ENCODE peak calls at places on chromosomes 12 and 14, in six cellular contexts. E is H1, W is K562, D is WTC11, N is HepG2, A is GM12878. J is an unnamed sample.

GRCh38 chr14:33363687-33364086 is 425.0 kb downstream of the NPAS3 start:
- DNase-seq in A (no peak), D (no peak), E (no peak), N (no peak), W (no peak), J (no peak)

GRCh38 chr12:26319511-26319910 is 124.1 kb downstream of the SSPN start:
- DNase-seq in D (no peak), A (no peak), E (no peak), W (no peak), N (peak), J (no peak)

GRCh38 chr14:54047645-54048308 is 91.2 kb upstream of the BMP4 start:
- DNase-seq in A (no peak), N (peak), W (no peak), E (no peak), D (no peak), J (no peak)

GRCh38 chr14:71730471-71730870 is 201.8 kb upstream of the RGS6 start:
- DNase-seq in W (no peak), N (no peak), A (no peak), E (no peak), D (no peak), J (no peak)

GRCh38 chr12:129615001-129615400 is 288.8 kb downstream of the TMEM132D start:
- DNase-seq in A (no peak), W (no peak), E (no peak), N (no peak), D (no peak), J (no peak)

GRCh38 chr14:20610002-20610765 is 19.0 kb upstream of the RNASE12 start:
- DNase-seq in D (peak), E (peak), N (peak), W (peak), A (no peak), J (no peak)

GRCh38 chr12:47964102-47964723 is 817 bp downstream of the TMEM106C start:
- DNase-seq in N (no peak), E (no peak), W (peak), D (no peak), A (no peak), J (no peak)

GRCh38 chr14:104647467-104648063 is 41.9 kb upstream of the INF2 start:
- DNase-seq in N (no peak), W (no peak), D (no peak), E (no peak), A (no peak), J (no peak)

GRCh38 chr12:57128519-57129247 is 400 bp downstream of the LRP1 start:
- DNase-seq in D (peak), W (no peak), A (no peak), N (no peak), E (peak), J (no peak)

GRCh38 chr12:4434721-4435425 is 10.7 kb downstream of the FGF6 start:
- DNase-seq in E (peak), N (no peak), D (no peak), W (no peak), A (no peak), J (no peak)

GRCh38 chr14:83529531-83529930 is 1995.9 kb upstream of the SEL1L start:
- DNase-seq in A (no peak), D (no peak), E (no peak), W (no peak), N (no peak), J (no peak)

GRCh38 chr12:12488296-12488695 is 74.4 kb downstream of the DUSP16 start:
- DNase-seq in E (no peak), A (no peak), W (no peak), N (no peak), D (no peak), J (no peak)

GRCh38 chr12:79691299-79692248 is 810 bp upstream of the PAWR start:
- DNase-seq in W (no peak), A (no peak), N (peak), D (no peak), E (no peak), J (no peak)

GRCh38 chr12:106358410-106359241 is 1.1 kb downstream of the POLR3B start:
- DNase-seq in E (no peak), A (no peak), W (peak), D (no peak), N (peak), J (no peak)

GRCh38 chr12:12336049-12336411 is 14.0 kb downstream of the MANSC1 start:
- DNase-seq in D (no peak), N (peak), E (no peak), A (peak), W (no peak), J (no peak)

GRCh38 chr12:68326720-68327119 is 5.4 kb downstream of the MDM1 start:
- DNase-seq in D (no peak), E (no peak), N (no peak), A (no peak), W (no peak), J (no peak)

GRCh38 chr14:23626946-23627345 is 9.2 kb upstream of the DHRS2 start:
- DNase-seq in W (no peak), N (no peak), D (no peak), A (no peak), E (no peak), J (no peak)

GRCh38 chr12:124768462-124769165 is 95.0 kb downstream of the SCARB1 start:
- DNase-seq in E (no peak), N (no peak), W (no peak), A (no peak), D (no peak), J (no peak)

GRCh38 chr12:67721216-67721615 is 72.7 kb downstream of the DYRK2 start:
- DNase-seq in A (no peak), W (no peak), D (no peak), N (no peak), E (no peak), J (no peak)

GRCh38 chr12:39173689-39174088 is 268.3 kb upstream of the CPNE8 start:
- DNase-seq in E (no peak), N (no peak), D (no peak), W (no peak), A (no peak), J (no peak)

GRCh38 chr12:15423629-15424028 is 101.3 kb downstream of the PTPRO start:
- DNase-seq in D (no peak), N (no peak), E (no peak), W (no peak), A (no peak), J (no peak)

GRCh38 chr12:42130670-42131402 is 13.8 kb downstream of the GXYLT1 start:
- DNase-seq in N (no peak), W (no peak), D (no peak), A (no peak), E (no peak), J (no peak)

GRCh38 chr12:74794522-74794921 is 256.9 kb downstream of the ATXN7L3B start:
- DNase-seq in D (no peak), W (no peak), A (no peak), E (no peak), N (no peak), J (no peak)

GRCh38 chr12:82953397-82953796 is 266.7 kb downstream of the TMTC2 start:
- DNase-seq in E (no peak), D (no peak), W (no peak), N (no peak), A (no peak), J (no peak)

GRCh38 chr12:107929436-107929835 is 154.9 kb downstream of the ASCL4 start:
- DNase-seq in E (no peak), N (peak), D (no peak), A (no peak), W (peak), J (peak)

GRCh38 chr14:91611528-91611927 is 101.4 kb upstream of the PPP4R3A start:
- DNase-seq in A (no peak), N (no peak), E (no peak), W (no peak), D (no peak), J (no peak)

GRCh38 chr12:5262885-5263284 is 169.0 kb upstream of the NTF3 start:
- DNase-seq in N (no peak), E (no peak), D (no peak), W (no peak), A (no peak), J (no peak)

GRCh38 chr14:60722836-60723217 is 1.3 kb downstream of the SIX4 start:
- DNase-seq in N (no peak), E (no peak), W (peak), D (peak), A (no peak), J (no peak)

GRCh38 chr14:80278293-80279037 is 67.2 kb upstream of the DIO2 start:
- DNase-seq in W (no peak), E (no peak), D (no peak), N (no peak), A (no peak), J (no peak)

GRCh38 chr14:22456421-22456820 is 132.6 kb downstream of the DAD1 start:
- DNase-seq in E (no peak), N (no peak), W (no peak), A (no peak), D (no peak), J (no peak)

DNA sequence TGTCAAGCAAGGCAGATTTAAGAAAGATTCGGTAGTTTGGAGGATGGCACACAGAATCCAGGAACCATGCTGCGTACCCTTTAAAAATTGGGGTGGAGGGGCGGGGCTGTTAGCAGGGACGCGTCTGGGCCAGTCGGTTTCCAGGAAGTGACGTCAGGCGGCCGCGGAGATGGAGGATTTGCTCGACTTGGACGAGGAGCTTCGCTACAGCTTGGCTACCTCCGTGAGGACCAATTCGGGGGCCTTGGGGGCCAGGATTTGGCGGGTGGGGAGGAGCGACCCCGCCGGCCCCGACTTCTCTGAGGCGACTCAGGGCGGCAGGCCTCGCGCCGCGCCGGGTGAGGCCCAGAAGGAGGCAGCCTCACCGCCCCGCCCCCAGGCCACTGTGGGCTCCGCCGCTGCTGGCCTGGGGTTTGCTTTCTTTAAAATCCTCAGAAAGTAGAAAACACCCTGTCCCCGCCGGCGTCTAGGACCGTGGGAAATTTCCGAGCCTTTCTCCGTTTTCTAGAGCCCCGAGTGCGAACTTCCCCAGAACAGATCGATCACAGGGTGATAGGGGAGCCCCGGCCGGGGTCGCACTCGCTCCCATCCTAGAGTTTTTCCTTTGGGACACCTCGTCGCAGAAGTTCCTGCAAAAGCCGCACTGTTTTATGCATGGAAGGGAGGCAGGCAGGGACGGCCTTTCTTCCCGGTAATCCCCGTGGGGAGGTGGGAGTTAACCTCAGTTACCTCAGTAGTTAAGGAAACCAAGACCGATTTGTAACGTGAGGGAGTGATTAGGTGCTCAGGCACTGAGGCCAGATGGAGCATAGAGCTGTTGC is at the start of gene IFT43:
- DNase-seq in A (no peak), E (peak), N (no peak), W (peak), D (peak), J (peak)
- TF ChIP-seq ATF3 in A (no peak), E (no peak), N (no peak), W (peak), D (no peak), J (no peak)

GRCh38 chr12:96218989-96219678 is 25.0 kb downstream of the ELK3 start:
- DNase-seq in A (no peak), W (no peak), N (peak), D (no peak), E (no peak), J (no peak)

GRCh38 chr12:96221391-96221790 is 27.2 kb downstream of the ELK3 start:
- DNase-seq in A (no peak), W (no peak), D (no peak), N (no peak), E (no peak), J (no peak)

GRCh38 chr12:96220902-96221301 is 26.7 kb downstream of the ELK3 start:
- DNase-seq in D (no peak), N (no peak), A (no peak), W (no peak), E (no peak), J (no peak)

GRCh38 chr12:96215933-96216273 is 21.7 kb downstream of the ELK3 start:
- DNase-seq in N (no peak), W (no peak), D (no peak), A (no peak), E (no peak), J (no peak)

DNA sequence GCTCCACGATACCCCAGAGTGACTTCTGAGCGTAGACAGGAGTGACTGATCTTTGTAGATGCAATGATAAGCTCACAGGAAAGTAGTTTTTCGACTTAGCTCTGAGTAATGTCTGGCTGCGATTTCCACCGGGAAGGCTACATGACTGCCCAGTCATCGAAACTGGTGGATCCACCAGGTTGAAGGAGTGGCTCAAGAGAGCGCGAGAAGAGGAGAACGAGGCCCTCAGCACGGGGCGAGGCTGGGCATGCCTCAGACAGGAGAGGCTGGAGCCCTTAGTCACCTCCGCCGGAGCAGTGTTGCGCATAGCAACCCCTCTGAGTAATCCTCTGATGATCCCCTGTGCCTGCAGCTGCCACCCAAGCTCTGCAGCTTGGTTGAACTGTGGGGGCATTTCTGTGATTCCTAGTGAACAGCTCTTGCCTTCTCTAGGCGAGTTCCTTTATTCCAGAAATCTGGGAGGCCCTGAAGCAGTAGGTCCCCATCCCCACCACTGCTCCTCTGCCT is 25.6 kb downstream of the ELK3 start:
- DNase-seq in E (no peak), A (no peak), D (no peak), N (peak), W (no peak), J (peak)
- TF ChIP-seq ATF3 in E (no peak), A (no peak), D (no peak), N (no peak), W (no peak), J (no peak)

GRCh38 chr12:54167500-54167896 is 21.3 kb downstream of the SMUG1 start:
- DNase-seq in A (no peak), N (no peak), D (no peak), W (no peak), E (no peak), J (no peak)

GRCh38 chr12:54163147-54163546 is 25.6 kb downstream of the SMUG1 start:
- DNase-seq in D (no peak), N (no peak), W (no peak), A (no peak), E (no peak), J (no peak)

GRCh38 chr12:54164402-54165145 is 24.2 kb downstream of the SMUG1 start:
- DNase-seq in W (no peak), E (peak), D (peak), A (no peak), N (no peak), J (no peak)

GRCh38 chr12:54169036-54169435 is 19.7 kb downstream of the SMUG1 start:
- DNase-seq in D (no peak), E (no peak), A (no peak), W (no peak), N (no peak), J (no peak)

DNA sequence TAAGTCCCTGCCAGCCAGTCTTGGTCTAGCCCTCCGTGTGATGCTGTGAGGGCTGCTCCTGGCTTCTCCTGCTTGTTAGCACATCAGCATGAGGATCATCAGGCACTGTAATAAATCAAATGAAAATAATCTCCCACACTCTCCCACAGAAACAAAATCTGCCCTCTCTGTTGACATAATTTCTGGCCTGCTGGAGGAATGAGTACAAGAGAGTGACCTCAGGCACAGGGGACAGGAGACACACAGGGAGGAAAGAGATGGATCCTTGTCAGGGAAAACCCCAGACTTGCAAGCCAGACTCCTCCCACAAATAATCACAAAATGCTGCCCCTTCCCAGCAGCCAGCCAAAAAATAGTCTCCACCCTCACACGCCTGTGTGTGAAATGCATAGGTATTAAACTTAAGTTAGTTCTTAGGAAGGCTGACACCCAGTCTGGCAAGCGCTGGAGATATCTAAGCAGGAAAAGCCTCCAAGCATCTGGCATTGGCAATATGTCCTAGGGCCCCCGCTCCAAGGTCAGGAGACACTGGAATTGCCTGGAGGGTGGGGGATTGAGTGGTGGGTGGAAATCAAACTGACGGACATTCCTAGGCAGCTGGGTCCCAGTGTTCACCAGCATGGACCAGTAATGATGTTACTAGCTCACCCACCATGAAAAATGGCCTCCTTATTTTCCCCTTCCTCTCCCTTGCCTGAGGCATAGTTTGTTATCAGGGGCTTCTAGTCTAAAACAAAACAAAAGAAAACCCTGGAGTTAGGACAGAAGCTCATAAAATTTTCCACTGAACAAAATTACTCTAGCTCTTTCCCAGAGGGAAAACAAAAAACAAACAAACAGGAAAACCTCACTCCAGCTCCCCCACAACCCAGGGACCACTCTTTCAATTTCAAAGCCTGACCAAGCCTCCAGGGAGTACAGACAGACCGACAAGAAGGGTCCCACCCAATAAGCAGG is 22.0 kb downstream of the SMUG1 start:
- DNase-seq in A (no peak), W (no peak), E (no peak), N (no peak), D (no peak), J (no peak)
- TF ChIP-seq ATF3 in A (no peak), W (no peak), E (no peak), N (no peak), D (no peak), J (no peak)

GRCh38 chr12:104376650-104377506 is 73.3 kb downstream of the EID3 start:
- DNase-seq in E (no peak), N (no peak), D (no peak), A (no peak), W (no peak), J (no peak)
- TF ChIP-seq ATF3 in E (no peak), N (no peak), D (no peak), A (no peak), W (no peak), J (no peak)

GRCh38 chr14:68893566-68893965 is 85.5 kb downstream of the ACTN1 start:
- DNase-seq in D (no peak), A (no peak), W (no peak), N (no peak), E (no peak), J (no peak)
- TF ChIP-seq ATF3 in D (no peak), A (no peak), W (no peak), N (no peak), E (no peak), J (no peak)

GRCh38 chr12:10366875-10367274 is 23.0 kb downstream of the KLRK1 start:
- DNase-seq in A (no peak), N (peak), D (no peak), E (no peak), W (no peak), J (no peak)
- TF ChIP-seq ATF3 in A (no peak), N (no peak), D (no peak), E (no peak), W (no peak), J (no peak)

DNA sequence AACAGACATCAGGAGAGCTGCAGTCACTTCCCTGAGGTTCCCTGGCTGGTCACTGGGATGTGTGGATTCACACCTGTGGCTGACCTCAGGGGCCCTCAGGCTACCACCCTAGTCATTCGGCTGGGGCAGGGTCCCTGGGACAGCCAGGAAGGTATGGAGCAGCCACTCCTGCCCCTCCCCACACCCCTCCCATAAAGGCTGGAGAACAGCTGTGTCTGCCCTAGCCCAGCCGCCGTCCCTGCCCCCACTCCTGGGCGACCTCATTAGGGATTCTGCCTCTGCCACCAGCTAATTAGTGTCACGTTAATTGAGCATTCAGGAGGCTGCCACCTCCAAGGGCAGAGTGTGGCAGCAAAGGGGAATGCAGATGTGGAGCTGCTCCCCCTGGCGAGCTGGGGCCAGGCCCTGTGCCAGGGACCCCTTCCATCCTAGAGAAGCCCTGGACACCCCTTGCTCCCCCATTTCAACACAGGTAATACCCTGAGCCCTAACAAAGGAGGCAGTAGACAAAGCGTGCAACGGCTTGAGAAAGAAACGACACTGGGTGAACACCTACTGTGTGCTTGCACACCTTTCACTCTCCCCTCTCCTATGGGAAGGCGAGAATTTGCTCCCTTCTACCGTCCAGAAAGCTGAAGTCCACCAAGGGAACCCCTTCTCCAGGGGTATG is 44.9 kb downstream of the FAM222A start:
- DNase-seq in W (no peak), E (peak), N (no peak), D (peak), A (no peak), J (no peak)
- TF ChIP-seq ATF3 in W (no peak), E (no peak), N (no peak), D (no peak), A (no peak), J (no peak)

GRCh38 chr14:102335163-102335562 is 15.6 kb downstream of the ZNF839 start:
- DNase-seq in E (no peak), A (no peak), N (no peak), D (no peak), W (no peak), J (no peak)

GRCh38 chr14:102342238-102342637 is 20.5 kb downstream of the CINP start:
- DNase-seq in A (no peak), N (no peak), D (no peak), E (no peak), W (no peak), J (no peak)

GRCh38 chr14:102341566-102341965 is 21.1 kb downstream of the CINP start:
- DNase-seq in N (no peak), D (no peak), E (no peak), W (no peak), A (no peak), J (no peak)

GRCh38 chr14:102333795-102334415 is 14.4 kb downstream of the ZNF839 start:
- DNase-seq in E (no peak), A (no peak), D (no peak), W (no peak), N (no peak), J (no peak)

GRCh38 chr14:102338724-102339123 is 19.2 kb downstream of the ZNF839 start:
- DNase-seq in N (no peak), E (no peak), W (no peak), A (no peak), D (no peak), J (no peak)
- TF ChIP-seq ATF3 in N (no peak), E (no peak), W (no peak), A (no peak), D (no peak), J (no peak)

J was measured in HCT116.